ENCODE peak calls at places on chromosome 6, in eight cellular contexts. W, U, J, A, V, S, Z and Y are unnamed samples. For H3K4me1, the result is how much of the 10 kb centered on the place peaks cover.

GRCh38 chr6:30740993-30741784 is 1.3 kb downstream of the FLOT1 start:
- DNase-seq in W (no peak), U (no peak), J (no peak), A (no peak), V (no peak), S (no peak), Z (no peak), Y (no peak)

GRCh38 chr6:146191166-146191565 is 162.3 kb downstream of the GRM1 start:
- DNase-seq in W (no peak), U (no peak), J (no peak), A (no peak), V (no peak), S (no peak), Z (no peak), Y (no peak)

GRCh38 chr6:69907981-69908498 is 41.7 kb downstream of the COL19A1 start:
- DNase-seq in W (no peak), U (no peak), J (no peak), A (no peak), V (no peak), S (no peak), Z (no peak), Y (peak)

GRCh38 chr6:25504661-25505060 is 147.4 kb upstream of the SCGN start:
- DNase-seq in W (no peak), U (no peak), J (no peak), A (no peak), V (no peak), S (no peak), Z (no peak), Y (no peak)

GRCh38 chr6:116280161-116280959 is 630 bp upstream of the TSPYL1 start:
- DNase-seq in W (peak), U (no peak), J (peak), A (no peak), V (no peak), S (no peak), Z (no peak), Y (peak)

GRCh38 chr6:17278289-17279061 is 2.7 kb upstream of the RBM24 start:
- DNase-seq in W (peak), U (no peak), J (peak), A (no peak), V (no peak), S (no peak), Z (no peak), Y (no peak)

GRCh38 chr6:7112741-7113313 is 5.1 kb downstream of the RREB1 start:
- DNase-seq in W (peak), U (peak), J (peak), A (peak), V (no peak), S (no peak), Z (no peak), Y (no peak)

GRCh38 chr6:13593103-13593502 is 18.7 kb downstream of the SIRT5 start:
- DNase-seq in W (no peak), U (no peak), J (no peak), A (peak), V (no peak), S (no peak), Z (no peak), Y (no peak)

GRCh38 chr6:36724514-36725385 is 27.1 kb downstream of the RAB44 start:
- DNase-seq in W (peak), U (peak), J (peak), A (peak), V (peak), S (no peak), Z (peak), Y (peak)

GRCh38 chr6:32332433-32332832 is 39.3 kb downstream of the TSBP1 start:
- DNase-seq in W (no peak), U (no peak), J (no peak), A (no peak), V (no peak), S (no peak), Z (no peak), Y (no peak)

GRCh38 chr6:119022796-119023195 is 55.7 kb downstream of the FAM184A start:
- DNase-seq in W (no peak), U (no peak), J (no peak), A (no peak), V (no peak), S (no peak), Z (no peak), Y (peak)

GRCh38 chr6:66264376-66264775 is 557.4 kb upstream of the EYS start:
- DNase-seq in W (no peak), U (no peak), J (peak), A (no peak), V (no peak), S (no peak), Z (no peak), Y (no peak)
- H3K4me3 ChIP-seq in W (no peak), U (no peak), J (no peak), A (no peak), V (no peak), S (no peak), Z (no peak), Y (no peak)

DNA sequence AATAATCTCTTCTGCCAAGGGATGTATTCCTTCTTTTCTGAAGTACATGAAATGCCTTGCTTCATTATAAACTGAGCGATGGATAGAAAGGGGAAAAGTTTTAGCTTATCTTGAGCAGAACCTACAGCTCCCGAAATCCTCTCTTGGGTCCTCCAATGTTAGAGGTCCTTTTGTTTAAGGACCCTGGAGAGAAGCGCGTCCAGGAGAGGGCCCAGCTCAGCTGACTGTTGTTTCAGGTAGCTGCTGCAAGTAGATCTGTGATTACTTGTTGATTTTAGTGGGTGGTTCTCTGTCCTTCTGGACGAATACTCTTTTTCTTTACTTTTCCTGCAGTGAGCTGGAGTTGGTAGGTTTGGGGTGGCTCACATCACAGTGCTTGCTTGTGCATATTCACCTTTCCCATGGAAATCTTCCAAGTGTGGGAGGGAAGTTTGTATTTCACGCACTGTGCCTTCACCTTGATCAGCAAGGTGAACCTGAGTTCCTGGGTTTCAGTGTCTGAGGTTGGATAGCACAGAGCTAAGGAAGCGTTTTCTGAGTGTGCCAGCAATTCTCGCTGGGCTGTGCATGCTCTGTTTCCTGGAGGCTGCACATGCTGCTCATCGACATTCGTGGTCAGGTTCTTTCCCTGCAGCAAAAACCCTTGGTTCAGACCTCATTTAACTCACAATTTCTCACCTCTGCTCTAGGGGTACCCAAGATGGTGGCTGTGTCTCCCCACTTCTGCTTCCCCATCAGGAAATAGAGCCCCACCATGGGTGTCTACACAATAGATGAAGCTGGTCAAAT is 176.3 kb downstream of the JARID2 start:
- DNase-seq in W (no peak), U (no peak), J (no peak), A (no peak), V (no peak), S (no peak), Z (no peak), Y (no peak)
- H3K4me1 ChIP-seq in W (under half), U (under half), J (under half), A (under half), V (under half), S (under half), Z (under half), Y (under half)

DNA sequence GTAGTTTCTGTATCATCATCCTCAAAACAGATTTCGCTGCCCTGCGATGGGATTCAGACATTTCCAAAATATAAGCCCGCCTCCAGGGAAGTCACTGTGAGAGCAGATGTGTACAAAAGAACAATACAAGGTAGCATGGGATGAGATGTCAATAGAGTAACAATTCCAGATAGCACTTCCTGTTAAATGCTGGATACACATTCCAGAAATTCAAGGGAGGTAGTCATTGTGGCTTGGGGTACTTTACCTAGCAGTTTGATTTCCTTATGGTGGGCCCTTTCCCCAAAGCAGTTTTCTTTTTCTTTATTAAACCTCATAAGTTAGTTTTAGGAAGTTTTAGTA is 2.5 kb downstream of the RNF217 start:
- DNase-seq in W (peak), U (no peak), J (no peak), A (no peak), V (no peak), S (no peak), Z (no peak), Y (no peak)
- H3K27ac ChIP-seq in W (peak), U (peak), J (peak), A (no peak), V (peak), S (peak), Z (no peak), Y (peak)

DNA sequence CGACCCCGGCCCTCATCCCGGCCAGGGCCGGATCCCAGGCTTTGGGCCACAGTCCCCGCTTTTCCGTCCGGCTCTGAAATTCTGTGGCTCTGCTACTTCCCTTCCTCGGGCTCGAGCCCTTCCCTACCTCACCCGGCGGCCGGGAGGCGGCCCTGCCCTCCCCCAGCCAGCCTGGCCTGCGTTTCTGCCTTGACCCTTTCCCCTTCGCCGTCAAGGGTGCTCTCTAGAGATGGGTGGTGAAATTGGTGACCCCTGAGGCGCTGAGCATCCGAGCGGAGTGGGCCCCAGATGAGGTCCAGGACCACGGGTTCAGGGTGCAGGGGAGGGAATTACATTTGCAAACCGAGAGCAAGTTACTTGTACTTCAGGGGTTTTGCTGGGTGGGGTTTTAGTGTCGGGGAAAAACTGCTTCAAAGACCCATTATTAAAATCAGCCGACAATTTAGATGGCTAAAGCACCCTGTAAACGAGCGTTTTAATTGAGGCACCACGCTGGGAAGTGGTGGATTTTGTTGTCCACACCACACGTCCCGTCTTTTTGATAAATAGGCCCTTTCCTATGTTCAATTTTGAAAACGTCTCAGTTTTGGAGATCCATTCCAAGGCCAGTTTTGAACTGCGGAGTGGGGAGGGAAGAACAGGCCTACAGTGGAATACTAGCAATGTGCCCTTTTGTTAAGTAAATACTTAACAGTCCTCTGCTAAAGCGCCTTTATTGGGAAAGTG is 9.9 kb downstream of the TFAP2A start:
- DNase-seq in W (no peak), U (no peak), J (no peak), A (no peak), V (no peak), S (no peak), Z (no peak), Y (peak)
- H3K4me3 ChIP-seq in W (peak), U (peak), J (peak), A (peak), V (peak), S (peak), Z (no peak), Y (peak)

GRCh38 chr6:121533321-121533841 is 97.9 kb downstream of the GJA1 start:
- DNase-seq in W (no peak), U (no peak), J (no peak), A (no peak), V (no peak), S (no peak), Z (no peak), Y (no peak)
- H3K4me1 ChIP-seq in W (under half), U (under half), J (under half), A (under half), V (under half), S (under half), Z (under half), Y (under half)

GRCh38 chr6:144307880-144308279 is 22.7 kb downstream of the UTRN start:
- DNase-seq in W (no peak), U (no peak), J (no peak), A (no peak), V (no peak), S (no peak), Z (no peak), Y (no peak)
- H3K27ac ChIP-seq in W (no peak), U (no peak), J (no peak), A (no peak), V (no peak), S (no peak), Z (no peak), Y (no peak)

GRCh38 chr6:21808045-21808470 is 214.5 kb downstream of the SOX4 start:
- DNase-seq in W (no peak), U (peak), J (peak), A (no peak), V (no peak), S (no peak), Z (no peak), Y (peak)
- H3K4me3 ChIP-seq in W (no peak), U (no peak), J (no peak), A (no peak), V (no peak), S (no peak), Z (no peak), Y (peak)

GRCh38 chr6:167647333-167647732 is 179.4 kb upstream of the AFDN start:
- DNase-seq in W (no peak), U (no peak), J (no peak), A (no peak), V (no peak), S (no peak), Z (no peak), Y (no peak)

GRCh38 chr6:167649486-167649885 is 177.2 kb upstream of the AFDN start:
- DNase-seq in W (no peak), U (no peak), J (no peak), A (no peak), V (no peak), S (no peak), Z (no peak), Y (no peak)

GRCh38 chr6:167650730-167651129 is 176.0 kb upstream of the AFDN start:
- DNase-seq in W (no peak), U (no peak), J (no peak), A (no peak), V (no peak), S (no peak), Z (no peak), Y (peak)

GRCh38 chr6:167647750-167648470 is 178.8 kb upstream of the AFDN start:
- DNase-seq in W (no peak), U (no peak), J (no peak), A (no peak), V (no peak), S (no peak), Z (no peak), Y (no peak)

GRCh38 chr6:167648506-167649278 is 178.0 kb upstream of the AFDN start:
- DNase-seq in W (no peak), U (no peak), J (no peak), A (no peak), V (no peak), S (no peak), Z (no peak), Y (no peak)
- H3K4me1 ChIP-seq in W (under half), U (under half), J (under half), A (under half), V (under half), S (under half), Z (under half), Y (under half)

DNA sequence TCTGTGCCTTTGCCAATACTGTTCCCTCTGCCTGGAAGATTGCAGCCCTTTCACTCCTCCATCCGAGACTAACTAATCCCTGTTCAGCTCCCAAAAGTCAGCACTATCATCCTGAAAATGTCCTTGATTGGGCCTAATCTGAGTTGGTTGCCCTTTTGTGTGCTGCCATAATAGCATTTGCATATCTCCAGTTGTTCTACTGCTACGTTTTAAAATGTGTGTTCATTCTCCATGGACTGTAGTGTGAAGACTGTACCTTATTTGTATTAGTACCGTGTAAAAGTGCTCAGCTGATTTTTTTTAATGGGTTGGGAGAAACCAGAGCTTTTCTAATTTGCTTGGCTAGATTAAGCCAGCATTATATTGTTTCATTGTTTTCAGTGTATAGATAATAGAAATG is 401.3 kb downstream of the LAMA2 start:
- DNase-seq in W (no peak), U (no peak), J (no peak), A (no peak), V (no peak), S (no peak), Z (no peak), Y (no peak)
- H3K27ac ChIP-seq in W (no peak), U (peak), J (no peak), A (no peak), V (no peak), S (no peak), Z (no peak), Y (no peak)